ENCODE peak calls at places on chromosome 7, in four cellular contexts. C, Y, E and X are unnamed samples. For H3K4me1, the result is how much of the 10 kb centered on the place peaks cover.

GRCh38 chr7:12220321-12221046 is 9.4 kb downstream of the TMEM106B start:
- DNase-seq in C (no peak), Y (no peak), E (no peak), X (no peak)

GRCh38 chr7:70417061-70417655 is 714.8 kb upstream of the GALNT17 start:
- DNase-seq in C (no peak), Y (no peak), E (no peak), X (no peak)

GRCh38 chr7:117274951-117275350 is 47.9 kb downstream of the WNT2 start:
- DNase-seq in C (no peak), Y (no peak), E (no peak), X (no peak)

GRCh38 chr7:92137531-92137930 is 3.3 kb upstream of the CYP51A1 start:
- DNase-seq in C (no peak), Y (no peak), E (peak), X (no peak)

GRCh38 chr7:105682331-105683070 is 101.2 kb upstream of the EFCAB10 start:
- DNase-seq in C (no peak), Y (no peak), E (no peak), X (no peak)

GRCh38 chr7:33276729-33277128 is 147.4 kb downstream of the BBS9 start:
- DNase-seq in C (no peak), Y (no peak), E (no peak), X (no peak)

GRCh38 chr7:767580-767940 is 40.5 kb upstream of the PRKAR1B start:
- DNase-seq in C (no peak), Y (no peak), E (no peak), X (no peak)

GRCh38 chr7:128030999-128031681 is at the start of gene LRRC4:
- DNase-seq in C (no peak), Y (no peak), E (no peak), X (peak)

GRCh38 chr7:28790467-28790866 is 167.7 kb downstream of the TRIL start:
- DNase-seq in C (no peak), Y (no peak), E (no peak), X (no peak)

GRCh38 chr7:73822319-73823173 is 8.2 kb upstream of the CLDN4 start:
- DNase-seq in C (no peak), Y (peak), E (peak), X (peak)

DNA sequence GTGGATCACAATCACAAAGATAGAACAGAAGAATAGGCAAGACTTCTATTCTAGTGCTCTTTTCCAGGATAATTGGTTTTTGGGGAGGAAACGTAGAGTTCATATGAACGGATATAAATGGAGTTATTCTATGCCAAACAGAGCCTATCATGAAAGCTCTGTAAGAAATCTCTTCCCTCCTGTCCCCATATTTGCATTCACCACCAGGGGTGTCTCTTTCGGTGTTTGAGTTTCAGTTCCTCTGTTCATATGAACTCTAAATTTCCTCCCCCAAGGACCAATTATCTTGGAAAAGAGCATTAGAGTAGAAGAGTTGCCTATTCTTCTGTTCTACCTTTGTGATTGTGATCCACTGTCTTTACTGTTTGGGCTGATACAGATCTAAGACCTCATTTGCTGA is 48.3 kb upstream of the CDC14C start:
- DNase-seq in C (no peak), Y (no peak), E (no peak), X (no peak)
- TF ChIP-seq CTCF in C (no peak), Y (no peak), E (no peak), X (no peak)

DNA sequence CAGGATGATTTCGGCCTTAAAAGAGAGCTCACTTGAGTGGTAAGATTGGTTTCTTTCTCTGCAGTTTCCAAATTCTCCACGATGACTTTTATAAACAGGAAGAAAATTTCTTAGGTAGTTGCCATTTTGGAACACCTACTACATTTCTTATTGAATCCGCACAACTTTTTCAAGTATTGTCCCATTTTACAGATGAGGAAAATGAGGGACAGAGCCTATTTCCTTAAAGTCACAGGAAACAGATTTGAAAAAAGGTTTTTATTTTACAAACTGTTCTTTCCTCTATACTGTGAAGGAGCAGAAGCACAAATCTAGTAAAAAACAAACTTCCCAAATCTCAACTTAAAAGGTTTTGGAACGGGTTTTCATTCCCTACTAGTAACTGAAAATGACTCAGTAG is 2.7 kb downstream of the YWHAG start:
- DNase-seq in C (no peak), Y (no peak), E (no peak), X (no peak)
- H3K4me1 ChIP-seq in C (under half), Y (under half), E (under half), X (half or more)

GRCh38 chr7:44108768-44109750 is 4.9 kb downstream of the AEBP1 start:
- DNase-seq in C (no peak), Y (no peak), E (no peak), X (no peak)
- H3K27ac ChIP-seq in C (no peak), Y (no peak), E (peak), X (no peak)

GRCh38 chr7:47638679-47639306 is 56.9 kb upstream of the TNS3 start:
- DNase-seq in C (no peak), Y (no peak), E (peak), X (no peak)

GRCh38 chr7:47643716-47644400 is 61.9 kb upstream of the TNS3 start:
- DNase-seq in C (no peak), Y (no peak), E (no peak), X (no peak)

GRCh38 chr7:47639495-47640110 is 57.7 kb upstream of the TNS3 start:
- DNase-seq in C (no peak), Y (no peak), E (no peak), X (no peak)

GRCh38 chr7:47636693-47637175 is 54.8 kb upstream of the TNS3 start:
- DNase-seq in C (no peak), Y (no peak), E (no peak), X (no peak)

DNA sequence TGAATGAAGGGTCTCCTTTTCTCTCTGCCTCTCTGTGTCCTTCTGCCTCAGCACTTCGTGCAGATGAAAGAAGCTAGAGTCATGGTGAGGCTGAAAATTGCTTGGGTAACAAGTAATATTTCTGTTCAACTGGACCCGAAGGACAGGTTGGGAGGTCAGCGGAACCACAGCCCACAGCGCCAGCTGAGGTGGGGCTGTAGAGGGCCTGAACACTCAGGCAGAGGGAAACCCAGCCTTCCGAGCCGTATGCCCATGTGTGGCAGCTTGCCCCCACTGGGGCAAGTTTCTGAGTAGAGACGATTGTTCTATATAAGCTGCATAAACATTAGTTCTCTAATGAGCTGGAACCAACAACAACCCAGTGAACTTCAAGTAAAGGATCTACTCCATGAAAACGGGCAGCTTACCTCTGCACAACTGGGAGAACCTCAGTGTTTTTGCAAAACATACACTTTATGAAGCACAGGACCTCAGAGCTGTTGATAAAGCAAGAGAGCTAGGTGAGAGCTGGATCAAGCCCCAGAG is 58.4 kb upstream of the TNS3 start:
- DNase-seq in C (no peak), Y (no peak), E (no peak), X (no peak)
- TF ChIP-seq CTCF in C (no peak), Y (no peak), E (no peak), X (no peak)

GRCh38 chr7:35255909-35256876 is 2.3 kb upstream of the TBX20 start:
- DNase-seq in C (no peak), Y (no peak), E (no peak), X (no peak)
- H3K4me1 ChIP-seq in C (under half), Y (under half), E (under half), X (under half)